ENCODE peak calls at places on chromosomes 13 and 19, in four cellular contexts. K is GM12878, G is K562, Z is HepG2. H is an unnamed sample.

GRCh38 chr13:40386586-40386985 is 279.9 kb downstream of the FOXO1 start:
- DNase-seq in K (no peak), G (no peak), Z (no peak), H (no peak)

GRCh38 chr13:95924389-95924994 is 128.7 kb downstream of the UGGT2 start:
- DNase-seq in K (no peak), G (no peak), Z (peak; percentile 41), H (no peak)

GRCh38 chr13:99342723-99343315 is 35.6 kb upstream of the GPR183 start:
- DNase-seq in K (no peak), G (no peak), Z (no peak), H (no peak)

GRCh38 chr19:17332677-17333581 is 1.7 kb downstream of the ANO8 start:
- DNase-seq in K (peak; percentile 40), G (peak; percentile 93), Z (peak; percentile 87), H (peak; percentile 86)

GRCh38 chr13:70568571-70568970 is 460.3 kb upstream of the KLHL1 start:
- DNase-seq in K (peak; percentile 5), G (peak; percentile 5), Z (peak; percentile 25), H (peak; percentile 21)

GRCh38 chr13:32475403-32475802 is 47.5 kb upstream of the N4BP2L1 start:
- DNase-seq in K (no peak), G (no peak), Z (no peak), H (no peak)

GRCh38 chr19:35266904-35267817 is 1.6 kb upstream of the USF2 start:
- DNase-seq in K (no peak), G (peak; percentile 67), Z (no peak), H (peak; percentile 68)

GRCh38 chr19:21098291-21098690 is 16.3 kb downstream of the ZNF714 start:
- DNase-seq in K (no peak), G (no peak), Z (no peak), H (no peak)

GRCh38 chr19:29524201-29524911 is 1.4 kb upstream of the VSTM2B start:
- DNase-seq in K (no peak), G (no peak), Z (no peak), H (no peak)

GRCh38 chr19:2208975-2209374 is 27.2 kb downstream of the PLEKHJ1 start:
- DNase-seq in K (no peak), G (no peak), Z (no peak), H (no peak)

GRCh38 chr19:2210206-2210605 is 25.9 kb downstream of the PLEKHJ1 start:
- DNase-seq in K (no peak), G (no peak), Z (no peak), H (no peak)

GRCh38 chr19:2209408-2209807 is 26.7 kb downstream of the PLEKHJ1 start:
- DNase-seq in K (no peak), G (no peak), Z (no peak), H (no peak)

GRCh38 chr19:2207008-2207407 is 29.1 kb downstream of the PLEKHJ1 start:
- DNase-seq in K (no peak), G (no peak), Z (no peak), H (no peak)

DNA sequence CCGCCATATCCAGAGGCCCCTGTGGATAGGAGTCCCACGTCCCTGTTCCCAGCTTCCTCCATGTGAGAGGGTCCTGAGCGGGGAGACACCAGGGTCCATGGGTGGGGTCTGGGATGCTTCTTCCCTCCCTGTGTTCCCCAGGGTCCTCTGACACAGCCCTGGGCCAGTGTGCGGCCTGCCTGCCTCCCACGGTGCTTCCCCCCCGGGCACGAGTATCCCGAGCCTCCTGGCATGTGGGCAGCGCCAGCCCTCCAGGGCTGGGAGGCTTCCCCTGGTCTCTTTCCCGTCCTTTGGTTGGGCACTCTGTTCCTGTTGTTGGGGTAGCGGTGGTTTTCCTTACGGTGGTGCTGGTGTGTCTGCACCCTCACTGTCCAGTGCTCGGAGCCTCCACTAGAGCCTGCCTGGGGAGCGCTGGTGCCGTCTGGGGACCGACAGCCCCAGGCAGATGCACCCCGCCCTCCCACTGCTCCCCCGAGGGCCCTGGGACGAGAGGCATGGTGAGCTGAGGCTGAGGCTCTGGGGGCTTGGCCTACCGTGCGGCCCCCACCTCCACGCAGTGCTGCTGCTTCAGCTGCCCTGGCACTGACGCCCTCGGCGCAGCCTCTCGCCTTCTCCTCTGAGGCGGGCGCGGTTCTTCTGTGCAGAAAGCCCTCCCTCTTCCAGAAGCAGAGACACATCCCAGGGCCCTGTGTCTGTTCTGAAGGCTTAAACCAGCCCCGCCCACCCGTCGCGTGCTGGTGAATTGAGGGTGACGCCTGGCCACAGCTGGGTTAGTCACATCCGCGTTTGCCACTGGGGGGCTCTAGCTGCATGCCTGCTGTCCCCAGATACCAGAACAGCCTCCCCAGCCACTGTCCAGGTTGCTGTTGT is 27.9 kb downstream of the PLEKHJ1 start:
- DNase-seq in K (no peak), G (peak; percentile 61), Z (no peak), H (no peak)
- TF ChIP-seq GABPA in K (no peak), G (no peak), Z (no peak), H (no peak)

GRCh38 chr13:43684947-43685725 is 101.6 kb downstream of the ENOX1 start:
- DNase-seq in K (no peak), G (no peak), Z (no peak), H (no peak)

GRCh38 chr13:43688230-43688907 is 98.4 kb downstream of the ENOX1 start:
- DNase-seq in K (no peak), G (no peak), Z (no peak), H (no peak)

GRCh38 chr13:43682698-43683097 is 104.1 kb downstream of the ENOX1 start:
- DNase-seq in K (no peak), G (no peak), Z (no peak), H (no peak)

GRCh38 chr13:43687038-43687437 is 99.7 kb downstream of the ENOX1 start:
- DNase-seq in K (no peak), G (no peak), Z (no peak), H (no peak)

DNA sequence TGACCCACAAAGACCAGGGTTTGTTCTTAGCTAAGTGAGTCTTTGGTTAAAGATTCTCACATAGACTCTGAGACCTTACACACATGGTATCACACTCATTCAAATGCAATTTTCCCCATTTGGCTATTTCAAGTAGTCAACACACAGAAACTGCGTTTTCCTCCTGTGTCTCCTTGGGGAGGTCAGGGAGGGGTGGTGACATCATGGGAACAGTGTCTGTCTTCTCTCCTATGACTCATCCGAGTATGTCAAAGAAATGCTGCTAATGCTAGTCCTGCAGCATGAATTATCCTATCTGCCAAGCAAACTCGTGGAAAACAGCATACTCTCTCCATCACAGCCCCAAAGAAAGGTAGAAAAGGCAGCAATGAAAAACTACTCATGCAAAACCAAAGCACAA is 100.2 kb downstream of the ENOX1 start:
- DNase-seq in K (no peak), G (no peak), Z (peak; percentile 2), H (peak; percentile 1)
- TF ChIP-seq ZBTB33 in K (no peak), G (no peak), Z (no peak), H (no peak)

DNA sequence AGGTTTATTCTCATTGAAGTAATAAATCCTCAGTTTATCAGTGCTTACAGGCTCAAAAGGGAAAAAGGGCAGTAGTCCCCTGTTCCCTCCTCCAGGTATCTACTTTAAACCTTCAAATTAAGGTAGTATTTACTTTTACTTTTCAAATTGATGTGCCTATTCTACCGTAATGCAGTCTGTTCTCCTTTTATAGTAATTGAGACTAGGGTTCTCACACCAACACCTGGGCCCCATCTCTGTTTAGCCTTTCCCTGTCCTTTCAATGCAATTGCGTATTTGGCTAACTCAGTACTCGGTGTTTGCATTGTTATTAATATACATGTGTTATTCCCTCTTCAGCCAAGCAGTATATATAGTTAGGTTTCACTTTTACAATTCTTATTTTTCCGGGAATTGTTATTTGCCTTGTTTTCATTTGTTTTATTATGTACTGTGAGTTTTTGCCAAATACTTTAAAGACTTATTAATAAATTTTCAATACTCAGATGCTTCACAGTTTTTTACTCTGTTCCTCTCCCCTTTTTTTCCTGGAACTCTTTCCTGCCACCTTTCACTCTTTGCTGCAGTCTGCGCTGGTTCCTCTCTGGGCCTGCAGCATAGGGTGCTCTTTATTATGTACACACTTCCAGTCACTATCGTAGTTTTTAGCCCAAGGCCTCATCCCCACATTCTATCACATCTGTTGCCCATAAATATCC is 30.3 kb downstream of the USPL1 start:
- DNase-seq in K (no peak), G (no peak), Z (no peak), H (no peak)
- H3K4me2 ChIP-seq in K (no peak overlapping the region), G (no peak overlapping the region), Z (no peak overlapping the region), H (no peak overlapping the region)

DNA sequence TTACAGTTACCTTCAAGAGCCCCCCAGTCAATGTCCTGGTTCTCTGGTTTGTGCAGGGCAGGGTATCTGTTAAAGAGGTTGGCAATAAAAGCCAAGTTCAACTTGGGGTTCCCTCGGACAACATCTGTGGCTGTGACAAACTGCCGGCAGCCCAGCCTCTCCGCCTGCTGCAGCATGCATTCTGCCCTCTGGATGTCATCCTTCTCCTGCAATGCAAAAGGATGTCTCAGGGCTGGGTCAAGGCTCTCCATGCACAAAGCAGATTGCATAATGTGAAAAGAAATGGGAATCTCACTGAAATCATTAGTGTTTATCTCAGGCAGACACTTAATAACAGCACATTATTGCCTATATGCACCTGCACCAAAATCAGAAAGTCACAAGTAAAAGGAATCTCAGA is 35.1 kb downstream of the LCP1 start:
- DNase-seq in K (no peak), G (no peak), Z (peak; percentile 56), H (peak; percentile 42)
- TF ChIP-seq GABPA in K (no peak), G (no peak), Z (no peak), H (no peak)

DNA sequence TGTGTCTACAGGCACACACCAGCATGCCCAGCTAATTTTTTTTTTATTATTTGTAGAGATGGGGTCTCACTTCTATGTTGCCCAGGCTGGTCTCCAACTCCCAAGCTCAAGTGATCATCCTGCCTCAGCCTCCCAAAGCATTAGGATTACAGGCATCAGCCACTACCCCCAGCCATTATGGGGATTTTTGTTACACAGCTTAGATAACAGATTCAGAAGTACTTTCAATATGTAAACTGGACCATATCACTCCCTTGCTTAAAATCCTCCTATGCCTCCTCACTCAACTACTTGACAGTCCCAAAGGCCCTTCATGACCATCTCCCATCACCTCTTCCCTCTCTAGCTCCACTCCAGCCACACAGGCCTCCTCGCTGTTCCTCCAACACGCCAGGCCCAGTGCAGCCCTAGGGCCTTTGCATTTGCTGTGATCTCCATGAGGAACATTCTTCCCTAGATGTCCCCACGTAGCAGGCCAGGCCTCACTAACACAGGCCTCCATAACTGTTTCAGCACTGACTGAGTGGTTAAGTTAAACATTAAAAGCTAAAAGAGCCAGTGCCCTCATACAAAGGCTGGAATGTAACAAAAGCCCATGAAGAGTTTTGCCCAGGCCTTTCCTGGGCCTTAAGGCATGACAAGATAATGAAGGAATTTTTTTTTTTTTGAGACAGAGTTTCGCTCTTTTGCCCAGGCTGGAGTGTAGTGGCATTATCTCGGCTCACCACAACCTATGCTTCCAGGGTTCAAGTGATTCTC is 2.5 kb downstream of the DOHH start:
- DNase-seq in K (no peak), G (no peak), Z (peak; percentile 37), H (no peak)
- TF ChIP-seq ZBTB33 in K (no peak), G (no peak), Z (no peak), H (no peak)

GRCh38 chr19:42149447-42150202 is 17.4 kb upstream of the POU2F2 start:
- DNase-seq in K (no peak), G (no peak), Z (no peak), H (peak; percentile 36)
- H3K4me2 ChIP-seq in K (no peak overlapping the region), G (no peak overlapping the region), Z (no peak overlapping the region), H (no peak overlapping the region)

DNA sequence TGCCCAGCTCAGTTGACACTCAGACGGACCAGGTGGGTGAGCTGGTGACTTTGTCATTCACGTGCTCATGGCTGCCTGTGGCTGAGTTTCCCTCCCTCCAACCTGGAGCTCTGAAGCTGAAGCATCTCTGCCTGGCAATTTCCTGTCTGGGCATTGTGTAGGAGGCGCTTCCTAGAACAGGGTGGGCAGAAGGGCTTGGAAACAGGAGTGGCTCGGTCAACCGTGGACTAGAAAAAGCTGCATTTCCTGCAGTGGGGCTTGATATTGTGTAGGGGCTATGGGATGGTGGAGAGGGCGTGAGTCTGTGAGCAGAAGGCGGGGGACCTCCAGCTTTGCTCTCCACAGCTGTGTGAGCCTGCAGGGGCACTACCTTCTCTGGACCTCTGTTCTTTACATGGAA is 278.3 kb downstream of the TEX29 start:
- DNase-seq in K (no peak), G (no peak), Z (no peak), H (no peak)
- TF ChIP-seq GABPA in K (no peak), G (no peak), Z (no peak), H (no peak)

GRCh38 chr19:52891336-52891735 is 6.1 kb downstream of the ZNF320 start:
- DNase-seq in K (no peak), G (no peak), Z (no peak), H (no peak)
- TF ChIP-seq ZBTB33 in K (no peak), G (no peak), Z (no peak), H (no peak)